ENCODE peak calls at places on chromosomes 5 and 9, in four cellular contexts. M is Peyer's patch, B is A549, X is spleen. N is an unnamed sample.

GRCh38 chr9:120892748-120893584 is 16.0 kb upstream of the PHF19 start:
- DNase-seq in B (no peak), M (peak), X (no peak), N (no peak)

GRCh38 chr5:103598997-103599556 is 36.5 kb upstream of the NUDT12 start:
- DNase-seq in B (no peak), X (no peak), M (no peak), N (no peak)

GRCh38 chr5:97854871-97855762 is 672.1 kb upstream of the RIOK2 start:
- DNase-seq in M (no peak), X (peak), B (no peak), N (no peak)

GRCh38 chr9:126261584-126262356 is 64.9 kb upstream of the MVB12B start:
- DNase-seq in X (no peak), M (no peak), B (no peak), N (no peak)

GRCh38 chr5:131379723-131380122 is 115.9 kb downstream of the CDC42SE2 start:
- DNase-seq in M (peak), B (peak), X (no peak), N (no peak)

GRCh38 chr5:177300236-177300880 is 3.2 kb downstream of the RAB24 start:
- DNase-seq in X (peak), B (no peak), M (peak), N (no peak)

GRCh38 chr5:118956727-118957126 is 31.6 kb downstream of the DTWD2 start:
- DNase-seq in X (no peak), M (no peak), B (peak), N (no peak)

GRCh38 chr5:135545115-135545514 is 9.4 kb upstream of the NEUROG1 start:
- DNase-seq in X (no peak), M (no peak), B (no peak), N (no peak)

GRCh38 chr5:61000887-61001286 is 55.9 kb downstream of the NDUFAF2 start:
- DNase-seq in B (no peak), X (no peak), M (no peak), N (no peak)

GRCh38 chr5:168740821-168741213 is 161.6 kb upstream of the PANK3 start:
- DNase-seq in M (no peak), B (no peak), X (no peak), N (no peak)

GRCh38 chr9:80899208-80899607 is 790.1 kb downstream of the TLE1 start:
- DNase-seq in M (no peak), B (no peak), X (no peak), N (no peak)

GRCh38 chr5:74035521-74035937 is 409.5 kb downstream of the ARHGEF28 start:
- DNase-seq in X (no peak), M (no peak), B (peak), N (peak)

GRCh38 chr5:128121679-128122078 is 38.1 kb downstream of the SLC12A2 start:
- DNase-seq in X (no peak), M (no peak), B (no peak), N (no peak)

GRCh38 chr5:36199620-36200019 is 42.1 kb downstream of the NADK2 start:
- DNase-seq in B (no peak), M (no peak), X (no peak), N (no peak)

GRCh38 chr5:23411200-23411599 is 96.2 kb upstream of the PRDM9 start:
- DNase-seq in B (no peak), X (no peak), M (no peak), N (no peak)

GRCh38 chr5:150751096-150751891 is 7.5 kb downstream of the DCTN4 start:
- DNase-seq in M (no peak), B (no peak), X (no peak), N (no peak)

GRCh38 chr9:14313378-14313940 is 482 bp downstream of the NFIB start:
- DNase-seq in B (peak), X (no peak), M (no peak), N (peak)

GRCh38 chr5:19978466-19978865 is 9.5 kb downstream of the CDH18 start:
- DNase-seq in M (no peak), B (no peak), X (no peak), N (no peak)

GRCh38 chr5:141570655-141571054 is 48.1 kb downstream of the DIAPH1 start:
- DNase-seq in X (no peak), M (no peak), B (no peak), N (no peak)

GRCh38 chr9:97773091-97773490 is 76.0 kb upstream of the XPA start:
- DNase-seq in B (no peak), M (no peak), X (no peak), N (no peak)

GRCh38 chr5:71651554-71651953 is 64.4 kb downstream of the MCCC2 start:
- DNase-seq in M (no peak), B (no peak), X (no peak), N (no peak)

GRCh38 chr9:113352411-113352810 is 3.1 kb downstream of the BSPRY start:
- DNase-seq in B (no peak), M (no peak), X (no peak), N (no peak)

DNA sequence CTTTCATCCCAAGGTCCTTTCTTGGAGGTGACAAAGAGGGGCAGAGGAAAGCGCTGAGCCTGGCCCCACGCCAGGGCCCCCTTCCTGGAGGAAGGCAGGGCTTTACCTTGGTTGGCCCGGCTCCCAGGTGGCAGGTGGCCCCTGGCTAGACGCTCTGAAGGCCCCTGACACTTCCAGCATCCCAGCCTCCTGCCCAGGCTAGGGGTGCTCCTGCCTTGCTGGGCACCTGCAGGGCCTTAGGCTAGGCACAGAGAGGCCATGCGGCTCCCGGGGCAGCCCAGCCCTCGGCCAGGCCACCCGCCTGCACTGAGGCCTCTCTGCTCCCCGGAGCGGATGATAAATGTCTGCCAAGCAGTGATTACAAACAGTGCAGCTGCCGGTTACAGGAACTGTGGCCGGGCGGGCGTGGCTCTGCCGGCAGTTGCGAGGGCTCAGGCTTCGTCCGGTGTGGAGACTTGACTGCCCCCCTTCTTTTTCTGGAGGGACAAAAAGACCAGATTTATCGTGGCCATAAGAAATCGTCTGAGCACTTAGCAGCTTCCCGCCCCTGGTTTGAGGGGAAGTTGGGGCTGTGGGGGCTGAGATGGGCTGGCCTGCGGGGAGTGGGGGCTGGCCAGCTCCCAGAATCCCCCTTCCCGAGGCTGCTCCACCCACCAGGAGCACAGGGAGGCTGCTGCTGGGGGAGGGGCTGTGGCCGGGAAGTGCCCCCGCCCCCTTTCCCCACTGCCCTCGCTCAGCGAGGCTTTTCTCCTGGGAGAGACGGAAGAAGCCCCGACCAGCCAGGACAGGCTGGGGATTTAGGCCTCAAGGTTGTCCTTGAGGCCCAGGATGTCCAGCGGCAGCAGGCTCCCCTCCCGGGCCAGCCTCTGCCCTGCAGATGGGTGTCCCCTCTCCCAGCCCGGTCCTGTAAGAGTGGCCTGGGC is 31.6 kb upstream of the UBAC1 start:
- DNase-seq in M (peak), X (peak), B (peak), N (peak)
- TF ChIP-seq POLR2A in M (no peak), X (no peak), B (peak), N (peak)

GRCh38 chr5:156201793-156202388 is 125.1 kb upstream of the SGCD start:
- DNase-seq in B (peak), M (no peak), X (no peak), N (no peak)

GRCh38 chr5:156199045-156199444 is 127.9 kb upstream of the SGCD start:
- DNase-seq in M (no peak), B (no peak), X (no peak), N (no peak)

DNA sequence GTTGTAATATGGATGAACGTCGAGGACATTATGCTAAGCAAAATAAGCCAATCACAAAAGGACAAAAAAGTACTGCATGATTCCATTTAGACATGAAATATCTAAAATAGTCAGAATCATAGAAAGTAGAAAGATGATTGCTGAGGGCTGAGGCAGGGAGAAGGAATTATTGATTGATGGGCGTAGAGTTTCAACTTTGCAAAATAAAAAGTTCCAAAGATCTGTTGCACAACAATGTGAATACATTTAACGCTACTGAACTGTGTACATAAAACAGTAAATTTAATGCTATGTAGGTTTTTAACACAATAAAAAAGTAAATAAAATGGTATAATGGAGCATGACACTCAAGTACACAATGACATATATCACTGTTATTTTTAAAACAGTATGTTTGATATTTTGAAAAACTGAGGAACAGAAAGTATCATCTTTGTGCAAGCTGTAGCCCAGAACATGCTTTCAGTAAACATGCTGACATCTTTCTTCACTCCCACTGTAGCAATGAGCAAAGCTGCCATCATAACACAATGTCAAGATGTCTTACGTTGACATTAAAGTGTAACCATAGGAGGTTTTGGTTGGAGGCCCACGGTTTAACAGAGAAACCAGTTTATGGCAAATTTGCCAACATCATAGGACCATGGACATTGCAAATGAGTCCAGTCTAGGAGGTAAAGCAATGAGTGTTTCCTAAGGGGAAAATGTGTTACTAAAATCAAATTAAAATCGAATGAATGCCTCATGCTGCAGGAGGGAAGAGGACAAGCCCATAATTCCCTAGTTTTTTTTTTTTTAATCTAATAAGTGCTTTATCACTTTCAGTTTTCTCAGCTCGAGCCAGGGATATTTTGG is 125.8 kb upstream of the SGCD start:
- DNase-seq in B (no peak), M (no peak), X (no peak), N (no peak)
- H3K4me3 ChIP-seq in B (no peak), M (no peak), X (no peak), N (no peak)

DNA sequence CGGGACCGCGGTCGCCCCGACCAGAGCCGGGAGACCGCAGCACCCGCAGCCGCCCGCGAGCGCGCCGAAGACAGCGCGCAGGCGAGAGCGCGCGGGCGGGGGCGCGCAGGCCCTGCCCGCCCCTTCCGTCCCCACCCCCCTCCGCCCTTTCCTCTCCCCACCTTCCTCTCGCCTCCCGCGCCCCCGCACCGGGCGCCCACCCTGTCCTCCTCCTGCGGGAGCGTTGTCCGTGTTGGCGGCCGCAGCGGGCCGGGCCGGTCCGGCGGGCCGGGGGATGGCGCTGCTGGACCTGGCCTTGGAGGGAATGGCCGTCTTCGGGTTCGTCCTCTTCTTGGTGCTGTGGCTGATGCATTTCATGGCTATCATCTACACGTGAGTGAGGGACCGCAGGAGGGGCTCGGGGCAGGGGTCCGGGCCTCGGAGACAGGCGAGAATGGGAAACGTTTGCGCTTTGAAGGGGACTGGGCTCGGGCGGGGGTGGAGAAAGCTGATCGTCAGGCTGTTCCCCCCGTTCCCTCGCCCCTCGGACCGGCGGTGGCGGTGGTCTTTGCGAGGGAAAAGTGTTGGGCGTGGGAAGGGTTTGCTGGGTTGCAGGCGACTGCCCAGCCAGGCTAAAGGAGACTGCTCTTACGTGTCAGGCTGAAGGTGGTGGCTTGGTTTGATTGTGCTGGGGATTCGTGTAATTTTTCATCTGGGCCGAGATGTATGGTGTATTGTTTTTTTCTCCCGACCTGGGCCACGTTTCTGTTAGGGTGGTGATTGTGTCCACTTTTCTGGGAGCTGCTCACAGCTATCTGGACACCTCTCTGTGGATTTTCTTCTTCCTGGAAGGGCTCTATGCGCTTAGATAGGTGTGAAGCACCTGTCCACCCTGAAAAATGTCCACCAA is 572 bp downstream of the UGCG start:
- DNase-seq in B (peak), X (peak), M (peak), N (peak)
- TF ChIP-seq POLR2A in B (no peak), X (no peak), M (no peak), N (no peak)

GRCh38 chr9:68648971-68649370 is 56.1 kb upstream of the PIP5K1B start:
- DNase-seq in X (no peak), M (no peak), B (no peak), N (no peak)

GRCh38 chr9:68648164-68648563 is 56.9 kb upstream of the PIP5K1B start:
- DNase-seq in B (no peak), M (no peak), X (no peak), N (no peak)

GRCh38 chr9:68640421-68641089 is 64.5 kb upstream of the PIP5K1B start:
- DNase-seq in X (no peak), B (no peak), M (peak), N (no peak)

DNA sequence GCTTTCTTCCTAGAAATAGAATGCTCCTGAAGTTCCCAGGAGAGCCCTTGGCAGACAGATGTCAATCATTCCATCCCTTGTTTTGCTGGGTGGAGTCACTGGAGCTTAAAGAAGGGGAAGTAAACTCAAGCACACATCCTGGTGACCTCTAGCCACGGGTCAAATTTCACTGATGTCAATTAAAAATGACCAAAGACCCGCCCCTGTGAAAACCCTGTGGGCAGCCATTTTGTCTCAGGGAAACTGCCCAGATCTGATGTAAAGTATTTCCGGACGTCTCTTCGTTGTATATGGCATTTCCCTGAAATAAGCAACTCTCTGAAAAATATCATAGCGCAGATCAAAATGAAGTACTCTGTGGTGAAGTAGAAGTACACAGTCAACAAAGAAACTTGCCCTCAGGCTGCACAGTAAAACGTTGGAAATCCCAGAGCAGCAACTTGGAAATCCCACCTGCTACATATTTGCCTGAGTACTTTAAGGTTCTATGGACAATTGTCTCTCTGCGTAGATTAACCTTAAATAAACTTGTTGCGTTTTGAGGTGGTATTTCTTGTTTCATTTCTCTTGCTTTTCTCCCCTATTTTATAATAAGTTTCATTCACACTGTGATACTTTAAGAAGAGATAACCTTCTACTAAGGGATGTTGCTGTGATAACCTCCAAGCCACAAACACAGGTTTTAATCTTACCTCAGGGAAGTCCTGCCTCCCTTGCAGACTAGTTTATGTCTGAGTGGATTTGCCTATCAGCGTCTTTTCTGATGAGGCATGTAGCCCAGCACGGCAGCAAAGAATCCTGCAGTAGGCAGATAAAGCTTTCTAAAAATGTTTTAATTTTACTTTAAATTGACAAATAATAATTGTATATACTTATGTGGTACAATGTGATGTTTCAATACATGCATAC is 60.9 kb upstream of the PIP5K1B start:
- DNase-seq in B (no peak), X (no peak), M (peak), N (no peak)
- H3K4me3 ChIP-seq in B (no peak), X (no peak), M (no peak), N (no peak)

GRCh38 chr9:93566408-93567270 is 9.7 kb upstream of the PHF2 start:
- DNase-seq in B (peak), M (peak), X (peak), N (peak)
- TF ChIP-seq POLR2A in B (peak), M (peak), X (peak), N (peak)

DNA sequence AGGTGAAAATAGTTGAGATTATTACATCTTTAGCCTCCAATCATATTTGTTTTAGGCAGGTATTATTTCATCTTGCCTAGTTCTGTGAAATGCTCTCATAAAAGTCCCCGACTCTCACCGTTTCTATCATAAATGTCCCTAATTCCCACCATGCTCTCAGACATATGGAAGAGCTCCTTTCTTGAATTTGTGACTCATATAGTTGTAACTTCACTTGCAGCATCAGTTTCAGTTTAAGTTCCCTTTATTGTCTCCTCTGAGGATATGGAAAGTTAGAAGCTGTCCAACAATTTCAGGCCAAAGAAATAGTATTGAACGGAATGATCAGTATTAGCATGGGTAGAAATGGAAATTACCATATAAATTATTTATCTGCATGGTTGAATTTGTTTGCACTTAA is 187.5 kb upstream of the NR4A3 start:
- DNase-seq in M (no peak), B (no peak), X (no peak), N (no peak)
- H3K4me3 ChIP-seq in M (no peak), B (no peak), X (no peak), N (no peak)

GRCh38 chr5:170218730-170219129 is 14.1 kb upstream of the C5orf58 start:
- DNase-seq in M (no peak), B (no peak), X (no peak), N (no peak)

GRCh38 chr5:170223349-170223748 is 9.4 kb upstream of the C5orf58 start:
- DNase-seq in B (no peak), M (no peak), X (no peak), N (no peak)

GRCh38 chr5:170219615-170220014 is 13.2 kb upstream of the C5orf58 start:
- DNase-seq in B (peak), X (no peak), M (no peak), N (no peak)

GRCh38 chr5:170221319-170221718 is 11.5 kb upstream of the C5orf58 start:
- DNase-seq in M (no peak), X (no peak), B (no peak), N (no peak)

DNA sequence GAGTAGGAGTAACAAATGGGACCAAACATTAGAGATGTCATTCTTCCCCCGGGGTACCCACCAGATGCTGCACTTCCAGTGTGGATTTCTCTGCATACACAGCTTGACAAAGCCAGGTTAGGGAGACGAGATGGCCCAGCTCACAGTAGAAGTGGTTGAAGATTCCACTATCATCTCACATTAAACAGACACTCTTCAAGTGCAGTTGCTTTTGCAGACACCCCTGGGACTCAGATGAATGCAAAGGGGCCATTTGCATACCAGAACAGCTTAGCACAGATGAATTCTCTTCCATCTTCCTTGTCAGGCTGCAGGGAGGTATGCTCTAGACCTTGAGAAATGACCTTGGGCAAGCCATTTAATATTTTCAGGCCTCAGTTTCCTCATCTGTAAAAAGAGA is 12.6 kb upstream of the C5orf58 start:
- DNase-seq in M (no peak), B (no peak), X (no peak), N (no peak)
- TF ChIP-seq POLR2A in M (no peak), B (no peak), X (no peak), N (no peak)